ENCODE peak calls at places on chromosomes 4 and X, in nine cellular contexts. One of them, this sample, is unnamed.

GRCh38 chr4:123649644-123650356 is 253.2 kb downstream of the SPRY1 start:
- DNase-seq in naive B cell: no peak
- DNase-seq in Kasumi-1: no peak
- DNase-seq in EL: peak
- DNase-seq in HepG2: peak
- DNase-seq in memory B cell: no peak
- DNase-seq in MV-4-11: no peak
- DNase-seq in neural crest cell: no peak
- DNase-seq in HS-5: no peak
- DNase-seq in this sample: no peak

GRCh38 chr4:122758033-122758432 is 25.5 kb downstream of the BBS12 start:
- DNase-seq in Kasumi-1: peak
- DNase-seq in MV-4-11: peak
- DNase-seq in EL: peak
- DNase-seq in HepG2: no peak
- DNase-seq in HS-5: no peak
- DNase-seq in neural crest cell: no peak
- DNase-seq in memory B cell: no peak
- DNase-seq in naive B cell: peak
- DNase-seq in this sample: no peak

GRCh38 chr4:130092187-130093015 is 996.4 kb downstream of the C4orf33 start:
- DNase-seq in Kasumi-1: no peak
- DNase-seq in memory B cell: no peak
- DNase-seq in EL: peak
- DNase-seq in MV-4-11: no peak
- DNase-seq in neural crest cell: no peak
- DNase-seq in HS-5: no peak
- DNase-seq in HepG2: no peak
- DNase-seq in naive B cell: no peak
- DNase-seq in this sample: no peak

GRCh38 chr4:145755802-145756201 is 75.9 kb downstream of the C4orf51 start:
- DNase-seq in HS-5: no peak
- DNase-seq in MV-4-11: no peak
- DNase-seq in neural crest cell: no peak
- DNase-seq in HepG2: no peak
- DNase-seq in Kasumi-1: no peak
- DNase-seq in memory B cell: no peak
- DNase-seq in EL: peak
- DNase-seq in naive B cell: no peak
- DNase-seq in this sample: no peak

GRCh38 chr4:19300213-19300612 is 951.5 kb upstream of the SLIT2 start:
- DNase-seq in MV-4-11: no peak
- DNase-seq in naive B cell: no peak
- DNase-seq in HepG2: no peak
- DNase-seq in neural crest cell: no peak
- DNase-seq in HS-5: no peak
- DNase-seq in memory B cell: no peak
- DNase-seq in EL: peak
- DNase-seq in Kasumi-1: no peak
- DNase-seq in this sample: no peak

GRCh38 chr4:38625508-38625907 is 38.5 kb upstream of the KLF3 start:
- DNase-seq in memory B cell: no peak
- DNase-seq in HS-5: no peak
- DNase-seq in naive B cell: no peak
- DNase-seq in MV-4-11: no peak
- DNase-seq in HepG2: no peak
- DNase-seq in neural crest cell: no peak
- DNase-seq in Kasumi-1: no peak
- DNase-seq in EL: no peak
- DNase-seq in this sample: no peak

GRCh38 chr4:74933562-74934015 is 673 bp downstream of the PARM1 start:
- DNase-seq in neural crest cell: no peak
- DNase-seq in HepG2: no peak
- DNase-seq in MV-4-11: no peak
- DNase-seq in HS-5: no peak
- DNase-seq in memory B cell: no peak
- DNase-seq in EL: peak
- DNase-seq in naive B cell: no peak
- DNase-seq in Kasumi-1: peak
- DNase-seq in this sample: peak

GRCh38 chrX:13432776-13433605 is 113.1 kb upstream of the ATXN3L start:
- DNase-seq in memory B cell: no peak
- DNase-seq in EL: peak
- DNase-seq in HS-5: no peak
- DNase-seq in HepG2: no peak
- DNase-seq in neural crest cell: no peak
- DNase-seq in Kasumi-1: no peak
- DNase-seq in MV-4-11: no peak
- DNase-seq in naive B cell: no peak
- DNase-seq in this sample: no peak

GRCh38 chrX:71105638-71106037 is 902 bp downstream of the CXorf65 start:
- DNase-seq in HepG2: no peak
- DNase-seq in naive B cell: no peak
- DNase-seq in EL: no peak
- DNase-seq in Kasumi-1: no peak
- DNase-seq in MV-4-11: no peak
- DNase-seq in neural crest cell: no peak
- DNase-seq in memory B cell: no peak
- DNase-seq in HS-5: no peak
- DNase-seq in this sample: no peak

GRCh38 chr4:185167205-185167604 is 24.1 kb downstream of the SLC25A4 start:
- DNase-seq in HepG2: no peak
- DNase-seq in EL: no peak
- DNase-seq in naive B cell: no peak
- DNase-seq in Kasumi-1: no peak
- DNase-seq in memory B cell: no peak
- DNase-seq in HS-5: no peak
- DNase-seq in neural crest cell: no peak
- DNase-seq in MV-4-11: no peak
- DNase-seq in this sample: no peak

GRCh38 chr4:128384091-128384520 is 96.5 kb upstream of the PGRMC2 start:
- DNase-seq in Kasumi-1: no peak
- DNase-seq in MV-4-11: no peak
- DNase-seq in HS-5: no peak
- DNase-seq in naive B cell: no peak
- DNase-seq in neural crest cell: no peak
- DNase-seq in memory B cell: no peak
- DNase-seq in HepG2: no peak
- DNase-seq in EL: peak
- DNase-seq in this sample: no peak

GRCh38 chr4:174474457-174475075 is 47.7 kb downstream of the HPGD start:
- DNase-seq in naive B cell: no peak
- DNase-seq in HS-5: no peak
- DNase-seq in neural crest cell: no peak
- DNase-seq in MV-4-11: no peak
- DNase-seq in memory B cell: no peak
- DNase-seq in Kasumi-1: no peak
- DNase-seq in HepG2: no peak
- DNase-seq in EL: no peak
- DNase-seq in this sample: no peak

GRCh38 chrX:12798601-12799000 is 7.4 kb downstream of the PRPS2 start:
- DNase-seq in HepG2: no peak
- DNase-seq in MV-4-11: no peak
- DNase-seq in HS-5: no peak
- DNase-seq in naive B cell: no peak
- DNase-seq in EL: no peak
- DNase-seq in memory B cell: no peak
- DNase-seq in Kasumi-1: no peak
- DNase-seq in neural crest cell: no peak
- DNase-seq in this sample: no peak

GRCh38 chr4:86961103-86961502 is 26.3 kb downstream of the AFF1 start:
- DNase-seq in neural crest cell: no peak
- DNase-seq in naive B cell: peak
- DNase-seq in HS-5: no peak
- DNase-seq in HepG2: no peak
- DNase-seq in memory B cell: no peak
- DNase-seq in MV-4-11: peak
- DNase-seq in EL: no peak
- DNase-seq in Kasumi-1: peak
- DNase-seq in this sample: no peak

GRCh38 chrX:25343060-25343459 is 327.3 kb upstream of the ARX start:
- DNase-seq in MV-4-11: no peak
- DNase-seq in Kasumi-1: no peak
- DNase-seq in HS-5: no peak
- DNase-seq in EL: no peak
- DNase-seq in naive B cell: no peak
- DNase-seq in HepG2: no peak
- DNase-seq in memory B cell: no peak
- DNase-seq in neural crest cell: no peak
- DNase-seq in this sample: no peak

GRCh38 chr4:120749445-120750151 is 172.9 kb downstream of the PRDM5 start:
- DNase-seq in EL: no peak
- DNase-seq in memory B cell: no peak
- DNase-seq in naive B cell: peak
- DNase-seq in neural crest cell: no peak
- DNase-seq in HS-5: no peak
- DNase-seq in MV-4-11: no peak
- DNase-seq in Kasumi-1: no peak
- DNase-seq in HepG2: no peak
- DNase-seq in this sample: no peak

GRCh38 chr4:30294295-30294694 is 425.9 kb upstream of the PCDH7 start:
- DNase-seq in neural crest cell: no peak
- DNase-seq in naive B cell: no peak
- DNase-seq in MV-4-11: no peak
- DNase-seq in HS-5: no peak
- DNase-seq in EL: no peak
- DNase-seq in memory B cell: no peak
- DNase-seq in Kasumi-1: no peak
- DNase-seq in HepG2: no peak
- DNase-seq in this sample: no peak

GRCh38 chr4:70637239-70637920 is 8.8 kb downstream of the ENAM start:
- DNase-seq in naive B cell: no peak
- DNase-seq in HepG2: no peak
- DNase-seq in Kasumi-1: no peak
- DNase-seq in memory B cell: no peak
- DNase-seq in HS-5: no peak
- DNase-seq in MV-4-11: no peak
- DNase-seq in neural crest cell: no peak
- DNase-seq in EL: no peak
- DNase-seq in this sample: no peak

GRCh38 chr4:172147702-172148101 is 334.5 kb downstream of the GALNTL6 start:
- DNase-seq in Kasumi-1: no peak
- DNase-seq in HS-5: no peak
- DNase-seq in MV-4-11: no peak
- DNase-seq in memory B cell: no peak
- DNase-seq in neural crest cell: no peak
- DNase-seq in HepG2: no peak
- DNase-seq in EL: peak
- DNase-seq in naive B cell: no peak
- DNase-seq in this sample: no peak

GRCh38 chr4:89898304-89898716 is 3.7 kb downstream of the MMRN1 start:
- DNase-seq in HS-5: no peak
- DNase-seq in EL: no peak
- DNase-seq in Kasumi-1: no peak
- DNase-seq in neural crest cell: no peak
- DNase-seq in HepG2: no peak
- DNase-seq in MV-4-11: no peak
- DNase-seq in memory B cell: no peak
- DNase-seq in naive B cell: no peak
- DNase-seq in this sample: no peak

GRCh38 chr4:76620723-76621463 is 185.9 kb downstream of the SHROOM3 start:
- DNase-seq in neural crest cell: no peak
- DNase-seq in memory B cell: no peak
- DNase-seq in HepG2: no peak
- DNase-seq in EL: no peak
- DNase-seq in HS-5: no peak
- DNase-seq in naive B cell: no peak
- DNase-seq in Kasumi-1: no peak
- DNase-seq in MV-4-11: no peak
- DNase-seq in this sample: no peak

GRCh38 chr4:86564795-86565194 is 29.3 kb upstream of the PTPN13 start:
- DNase-seq in memory B cell: no peak
- DNase-seq in Kasumi-1: no peak
- DNase-seq in HS-5: no peak
- DNase-seq in HepG2: no peak
- DNase-seq in MV-4-11: no peak
- DNase-seq in EL: no peak
- DNase-seq in neural crest cell: no peak
- DNase-seq in naive B cell: no peak
- DNase-seq in this sample: no peak